ENCODE peak calls at places on chromosome 1, in ten cellular contexts. One of them, this sample, is unnamed.

GRCh38 chr1:56811331-56811730 is 7.9 kb downstream of the FYB2 start:
- DNase-seq in nephron progenitor cell: no peak
- DNase-seq in mammary epithelial cell: peak
- DNase-seq in heart left ventricle: no peak
- DNase-seq in HCT116: no peak
- DNase-seq in mesothelial cell of epicardium: no peak
- DNase-seq in RWPE1: no peak
- DNase-seq in thoracic aorta: no peak
- DNase-seq in left lung: no peak
- DNase-seq in fibroblast of villous mesenchyme: no peak
- DNase-seq in this sample: no peak

GRCh38 chr1:171742577-171742922 is 685 bp upstream of the VAMP4 start:
- DNase-seq in nephron progenitor cell: peak
- DNase-seq in mammary epithelial cell: peak
- DNase-seq in heart left ventricle: peak
- DNase-seq in HCT116: no peak
- DNase-seq in mesothelial cell of epicardium: peak
- DNase-seq in RWPE1: peak
- DNase-seq in thoracic aorta: no peak
- DNase-seq in left lung: peak
- DNase-seq in fibroblast of villous mesenchyme: peak
- DNase-seq in this sample: no peak

GRCh38 chr1:116811321-116811720 is 57.1 kb downstream of the CD2 start:
- DNase-seq in nephron progenitor cell: no peak
- DNase-seq in mammary epithelial cell: no peak
- DNase-seq in heart left ventricle: no peak
- DNase-seq in HCT116: no peak
- DNase-seq in mesothelial cell of epicardium: no peak
- DNase-seq in RWPE1: no peak
- DNase-seq in thoracic aorta: no peak
- DNase-seq in left lung: no peak
- DNase-seq in fibroblast of villous mesenchyme: no peak
- DNase-seq in this sample: no peak

GRCh38 chr1:115188680-115189395 is 99.5 kb upstream of the TSPAN2 start:
- DNase-seq in nephron progenitor cell: no peak
- DNase-seq in mammary epithelial cell: no peak
- DNase-seq in heart left ventricle: no peak
- DNase-seq in HCT116: no peak
- DNase-seq in mesothelial cell of epicardium: no peak
- DNase-seq in RWPE1: no peak
- DNase-seq in thoracic aorta: no peak
- DNase-seq in left lung: no peak
- DNase-seq in fibroblast of villous mesenchyme: no peak
- DNase-seq in this sample: no peak

GRCh38 chr1:245317253-245317652 is 162.5 kb downstream of the KIF26B start:
- DNase-seq in nephron progenitor cell: no peak
- DNase-seq in mammary epithelial cell: no peak
- DNase-seq in heart left ventricle: no peak
- DNase-seq in HCT116: no peak
- DNase-seq in mesothelial cell of epicardium: no peak
- DNase-seq in RWPE1: no peak
- DNase-seq in thoracic aorta: no peak
- DNase-seq in left lung: no peak
- DNase-seq in fibroblast of villous mesenchyme: no peak
- DNase-seq in this sample: no peak

GRCh38 chr1:154778280-154778679 is 91.8 kb downstream of the KCNN3 start:
- DNase-seq in nephron progenitor cell: no peak
- DNase-seq in mammary epithelial cell: no peak
- DNase-seq in heart left ventricle: no peak
- DNase-seq in HCT116: no peak
- DNase-seq in mesothelial cell of epicardium: no peak
- DNase-seq in RWPE1: no peak
- DNase-seq in thoracic aorta: no peak
- DNase-seq in left lung: no peak
- DNase-seq in fibroblast of villous mesenchyme: no peak
- DNase-seq in this sample: no peak

GRCh38 chr1:226066415-226067077 is 4.0 kb downstream of the H3-3A start:
- DNase-seq in nephron progenitor cell: no peak
- DNase-seq in mammary epithelial cell: peak
- DNase-seq in heart left ventricle: no peak
- DNase-seq in HCT116: no peak
- DNase-seq in mesothelial cell of epicardium: no peak
- DNase-seq in RWPE1: peak
- DNase-seq in thoracic aorta: no peak
- DNase-seq in left lung: no peak
- DNase-seq in fibroblast of villous mesenchyme: peak
- DNase-seq in this sample: peak

GRCh38 chr1:17080881-17081280 is 27.0 kb upstream of the SDHB start:
- DNase-seq in nephron progenitor cell: no peak
- DNase-seq in mammary epithelial cell: no peak
- DNase-seq in heart left ventricle: no peak
- DNase-seq in HCT116: no peak
- DNase-seq in mesothelial cell of epicardium: no peak
- DNase-seq in RWPE1: no peak
- DNase-seq in thoracic aorta: no peak
- DNase-seq in left lung: no peak
- DNase-seq in fibroblast of villous mesenchyme: no peak
- DNase-seq in this sample: no peak

GRCh38 chr1:40898434-40898900 is 36.3 kb upstream of the CITED4 start:
- DNase-seq in nephron progenitor cell: no peak
- DNase-seq in mammary epithelial cell: peak
- DNase-seq in heart left ventricle: no peak
- DNase-seq in HCT116: no peak
- DNase-seq in mesothelial cell of epicardium: no peak
- DNase-seq in RWPE1: peak
- DNase-seq in thoracic aorta: no peak
- DNase-seq in left lung: peak
- DNase-seq in fibroblast of villous mesenchyme: peak
- DNase-seq in this sample: no peak

GRCh38 chr1:182301467-182302198 is 90.0 kb downstream of the GLUL start:
- DNase-seq in nephron progenitor cell: no peak
- DNase-seq in mammary epithelial cell: peak
- DNase-seq in heart left ventricle: peak
- DNase-seq in HCT116: peak
- DNase-seq in mesothelial cell of epicardium: no peak
- DNase-seq in RWPE1: no peak
- DNase-seq in thoracic aorta: no peak
- DNase-seq in left lung: no peak
- DNase-seq in fibroblast of villous mesenchyme: peak
- DNase-seq in this sample: no peak

GRCh38 chr1:83704350-83704749 is 294.6 kb downstream of the TTLL7 start:
- DNase-seq in nephron progenitor cell: no peak
- DNase-seq in mammary epithelial cell: no peak
- DNase-seq in heart left ventricle: no peak
- DNase-seq in HCT116: no peak
- DNase-seq in mesothelial cell of epicardium: no peak
- DNase-seq in RWPE1: no peak
- DNase-seq in thoracic aorta: no peak
- DNase-seq in left lung: no peak
- DNase-seq in fibroblast of villous mesenchyme: no peak
- DNase-seq in this sample: no peak
- TF ChIP-seq CTCF in nephron progenitor cell: no peak
- TF ChIP-seq CTCF in mammary epithelial cell: no peak
- TF ChIP-seq CTCF in heart left ventricle: no peak
- TF ChIP-seq CTCF in HCT116: peak
- TF ChIP-seq CTCF in mesothelial cell of epicardium: peak
- TF ChIP-seq CTCF in RWPE1: no peak
- TF ChIP-seq CTCF in thoracic aorta: no peak
- TF ChIP-seq CTCF in left lung: no peak
- TF ChIP-seq CTCF in fibroblast of villous mesenchyme: no peak
- TF ChIP-seq CTCF in this sample: no peak

GRCh38 chr1:5637171-5637570 is 355.1 kb downstream of the NPHP4 start:
- DNase-seq in nephron progenitor cell: no peak
- DNase-seq in mammary epithelial cell: no peak
- DNase-seq in heart left ventricle: no peak
- DNase-seq in HCT116: peak
- DNase-seq in mesothelial cell of epicardium: peak
- DNase-seq in RWPE1: no peak
- DNase-seq in thoracic aorta: no peak
- DNase-seq in left lung: no peak
- DNase-seq in fibroblast of villous mesenchyme: no peak
- DNase-seq in this sample: no peak
- TF ChIP-seq CTCF in nephron progenitor cell: no peak
- TF ChIP-seq CTCF in mammary epithelial cell: peak
- TF ChIP-seq CTCF in heart left ventricle: peak
- TF ChIP-seq CTCF in HCT116: peak
- TF ChIP-seq CTCF in mesothelial cell of epicardium: no peak
- TF ChIP-seq CTCF in RWPE1: peak
- TF ChIP-seq CTCF in thoracic aorta: no peak
- TF ChIP-seq CTCF in left lung: no peak
- TF ChIP-seq CTCF in fibroblast of villous mesenchyme: no peak
- TF ChIP-seq CTCF in this sample: no peak

DNA sequence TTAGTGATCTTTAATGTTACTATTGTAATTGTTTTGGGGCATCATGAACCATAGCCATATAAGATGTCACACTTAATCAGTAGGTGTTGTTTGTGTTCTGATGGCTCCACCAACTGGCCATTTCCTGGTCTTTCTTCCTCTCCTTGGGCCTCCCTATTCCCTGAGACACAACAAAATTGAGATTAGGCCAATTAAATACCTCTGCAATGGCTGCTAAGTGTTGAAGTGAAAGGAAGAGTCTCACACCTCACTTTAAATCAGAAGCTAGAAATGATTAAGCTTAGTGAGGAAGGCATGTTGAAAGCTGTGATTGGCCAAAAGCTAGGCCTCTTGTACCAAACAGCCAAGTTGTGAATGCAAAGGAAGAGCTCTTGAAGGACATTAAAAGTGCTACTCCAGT is 30.7 kb downstream of the PPP2R5A start:
- DNase-seq in nephron progenitor cell: no peak
- DNase-seq in mammary epithelial cell: peak
- DNase-seq in heart left ventricle: no peak
- DNase-seq in HCT116: peak
- DNase-seq in mesothelial cell of epicardium: no peak
- DNase-seq in RWPE1: no peak
- DNase-seq in thoracic aorta: no peak
- DNase-seq in left lung: no peak
- DNase-seq in fibroblast of villous mesenchyme: peak
- DNase-seq in this sample: no peak
- TF ChIP-seq CTCF in nephron progenitor cell: no peak
- TF ChIP-seq CTCF in mammary epithelial cell: peak
- TF ChIP-seq CTCF in heart left ventricle: peak
- TF ChIP-seq CTCF in HCT116: peak
- TF ChIP-seq CTCF in mesothelial cell of epicardium: no peak
- TF ChIP-seq CTCF in RWPE1: peak
- TF ChIP-seq CTCF in thoracic aorta: no peak
- TF ChIP-seq CTCF in left lung: no peak
- TF ChIP-seq CTCF in fibroblast of villous mesenchyme: peak
- TF ChIP-seq CTCF in this sample: peak

GRCh38 chr1:26861889-26862371 is 1.0 kb upstream of the SFN start:
- DNase-seq in nephron progenitor cell: no peak
- DNase-seq in mammary epithelial cell: peak
- DNase-seq in heart left ventricle: no peak
- DNase-seq in HCT116: peak
- DNase-seq in mesothelial cell of epicardium: no peak
- DNase-seq in RWPE1: no peak
- DNase-seq in thoracic aorta: no peak
- DNase-seq in left lung: peak
- DNase-seq in fibroblast of villous mesenchyme: no peak
- DNase-seq in this sample: no peak

GRCh38 chr1:26862781-26863676 is at the start of gene SFN:
- DNase-seq in nephron progenitor cell: no peak
- DNase-seq in mammary epithelial cell: peak
- DNase-seq in heart left ventricle: no peak
- DNase-seq in HCT116: peak
- DNase-seq in mesothelial cell of epicardium: peak
- DNase-seq in RWPE1: peak
- DNase-seq in thoracic aorta: no peak
- DNase-seq in left lung: peak
- DNase-seq in fibroblast of villous mesenchyme: no peak
- DNase-seq in this sample: no peak

GRCh38 chr1:26858891-26859630 is 3.9 kb upstream of the SFN start:
- DNase-seq in nephron progenitor cell: no peak
- DNase-seq in mammary epithelial cell: peak
- DNase-seq in heart left ventricle: no peak
- DNase-seq in HCT116: no peak
- DNase-seq in mesothelial cell of epicardium: no peak
- DNase-seq in RWPE1: peak
- DNase-seq in thoracic aorta: no peak
- DNase-seq in left lung: no peak
- DNase-seq in fibroblast of villous mesenchyme: no peak
- DNase-seq in this sample: no peak

GRCh38 chr1:26863677-26864060 is 720 bp downstream of the SFN start:
- DNase-seq in nephron progenitor cell: no peak
- DNase-seq in mammary epithelial cell: no peak
- DNase-seq in heart left ventricle: no peak
- DNase-seq in HCT116: no peak
- DNase-seq in mesothelial cell of epicardium: no peak
- DNase-seq in RWPE1: no peak
- DNase-seq in thoracic aorta: no peak
- DNase-seq in left lung: no peak
- DNase-seq in fibroblast of villous mesenchyme: no peak
- DNase-seq in this sample: no peak

DNA sequence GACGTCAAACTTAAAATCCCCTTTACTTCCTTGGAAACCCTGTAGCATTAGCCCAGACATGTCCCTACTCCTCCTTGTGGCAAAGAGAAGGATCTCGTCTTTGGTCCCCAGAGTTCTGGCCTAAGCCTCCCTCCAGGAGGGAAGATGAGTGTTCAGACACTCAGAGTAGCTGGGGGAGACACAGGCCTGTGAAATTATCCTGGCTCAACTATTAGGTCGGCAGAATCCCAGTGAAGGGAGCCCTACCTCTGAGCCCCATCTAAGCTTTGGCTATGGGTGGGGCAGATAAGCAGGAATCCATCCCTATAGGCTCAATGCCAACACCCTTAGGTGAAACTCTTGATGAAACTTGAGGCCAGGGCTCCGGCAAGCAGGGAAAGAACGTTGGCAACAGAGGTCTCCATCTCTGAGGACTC is 1.7 kb upstream of the SFN start:
- DNase-seq in nephron progenitor cell: no peak
- DNase-seq in mammary epithelial cell: peak
- DNase-seq in heart left ventricle: no peak
- DNase-seq in HCT116: peak
- DNase-seq in mesothelial cell of epicardium: no peak
- DNase-seq in RWPE1: no peak
- DNase-seq in thoracic aorta: no peak
- DNase-seq in left lung: no peak
- DNase-seq in fibroblast of villous mesenchyme: peak
- DNase-seq in this sample: no peak
- TF ChIP-seq CTCF in nephron progenitor cell: peak
- TF ChIP-seq CTCF in mammary epithelial cell: peak
- TF ChIP-seq CTCF in heart left ventricle: no peak
- TF ChIP-seq CTCF in HCT116: peak
- TF ChIP-seq CTCF in mesothelial cell of epicardium: no peak
- TF ChIP-seq CTCF in RWPE1: peak
- TF ChIP-seq CTCF in thoracic aorta: no peak
- TF ChIP-seq CTCF in left lung: no peak
- TF ChIP-seq CTCF in fibroblast of villous mesenchyme: peak
- TF ChIP-seq CTCF in this sample: peak

GRCh38 chr1:185316163-185317033 is 645 bp downstream of the IVNS1ABP start:
- DNase-seq in nephron progenitor cell: peak
- DNase-seq in mammary epithelial cell: peak
- DNase-seq in heart left ventricle: peak
- DNase-seq in HCT116: peak
- DNase-seq in mesothelial cell of epicardium: peak
- DNase-seq in RWPE1: peak
- DNase-seq in thoracic aorta: peak
- DNase-seq in left lung: peak
- DNase-seq in fibroblast of villous mesenchyme: peak
- DNase-seq in this sample: peak
- TF ChIP-seq CTCF in nephron progenitor cell: no peak
- TF ChIP-seq CTCF in mammary epithelial cell: no peak
- TF ChIP-seq CTCF in heart left ventricle: peak
- TF ChIP-seq CTCF in HCT116: no peak
- TF ChIP-seq CTCF in mesothelial cell of epicardium: no peak
- TF ChIP-seq CTCF in RWPE1: no peak
- TF ChIP-seq CTCF in thoracic aorta: no peak
- TF ChIP-seq CTCF in left lung: no peak
- TF ChIP-seq CTCF in fibroblast of villous mesenchyme: no peak
- TF ChIP-seq CTCF in this sample: peak

GRCh38 chr1:85230305-85230977 is 29.0 kb downstream of the C1orf52 start:
- DNase-seq in nephron progenitor cell: no peak
- DNase-seq in mammary epithelial cell: no peak
- DNase-seq in heart left ventricle: no peak
- DNase-seq in HCT116: peak
- DNase-seq in mesothelial cell of epicardium: no peak
- DNase-seq in RWPE1: no peak
- DNase-seq in thoracic aorta: no peak
- DNase-seq in left lung: no peak
- DNase-seq in fibroblast of villous mesenchyme: no peak
- DNase-seq in this sample: no peak
- TF ChIP-seq CTCF in nephron progenitor cell: peak
- TF ChIP-seq CTCF in mammary epithelial cell: peak
- TF ChIP-seq CTCF in heart left ventricle: no peak
- TF ChIP-seq CTCF in HCT116: peak
- TF ChIP-seq CTCF in mesothelial cell of epicardium: no peak
- TF ChIP-seq CTCF in RWPE1: no peak
- TF ChIP-seq CTCF in thoracic aorta: no peak
- TF ChIP-seq CTCF in left lung: no peak
- TF ChIP-seq CTCF in fibroblast of villous mesenchyme: peak
- TF ChIP-seq CTCF in this sample: peak